ENCODE peak calls at places on chromosome 14, in nine cellular contexts. Y, T, X, O, M, C, Z, E and L are unnamed samples.

GRCh38 chr14:26132061-26132460 is 465.8 kb downstream of the NOVA1 start:
- DNase-seq in Y (peak), T (no peak), X (no peak), O (no peak), M (no peak), C (no peak), Z (no peak), E (no peak), L (no peak)

GRCh38 chr14:32623300-32624093 is 294.4 kb downstream of the AKAP6 start:
- DNase-seq in Y (peak), T (no peak), X (no peak), O (no peak), M (no peak), C (no peak), Z (peak), E (no peak), L (no peak)

GRCh38 chr14:61260939-61261776 is 20.0 kb downstream of the TMEM30B start:
- DNase-seq in Y (peak), T (peak), X (peak), O (no peak), M (no peak), C (no peak), Z (peak), E (no peak), L (no peak)

GRCh38 chr14:53285806-53286205 is 132.7 kb upstream of the DDHD1 start:
- DNase-seq in Y (peak), T (no peak), X (no peak), O (no peak), M (no peak), C (no peak), Z (no peak), E (no peak), L (no peak)

GRCh38 chr14:51607677-51608076 is 44.0 kb upstream of the FRMD6 start:
- DNase-seq in Y (no peak), T (no peak), X (no peak), O (no peak), M (no peak), C (no peak), Z (peak), E (no peak), L (no peak)

GRCh38 chr14:77214216-77214615 is 32.6 kb downstream of the TMEM63C start:
- DNase-seq in Y (no peak), T (no peak), X (no peak), O (no peak), M (no peak), C (no peak), Z (no peak), E (no peak), L (no peak)

GRCh38 chr14:23483216-23483854 is 13.8 kb downstream of the NGDN start:
- DNase-seq in Y (peak), T (no peak), X (peak), O (peak), M (no peak), C (no peak), Z (no peak), E (peak), L (peak)

GRCh38 chr14:50260511-50260910 is 29.1 kb upstream of the SOS2 start:
- DNase-seq in Y (peak), T (peak), X (peak), O (peak), M (no peak), C (no peak), Z (peak), E (no peak), L (no peak)

GRCh38 chr14:76456200-76456599 is 80.3 kb downstream of the ESRRB start:
- DNase-seq in Y (peak), T (no peak), X (peak), O (peak), M (no peak), C (no peak), Z (peak), E (peak), L (peak)

GRCh38 chr14:31842905-31843304 is 234.2 kb upstream of the ARHGAP5 start:
- DNase-seq in Y (peak), T (no peak), X (no peak), O (no peak), M (no peak), C (no peak), Z (peak), E (no peak), L (no peak)

GRCh38 chr14:54086780-54087179 is 130.2 kb upstream of the BMP4 start:
- DNase-seq in Y (no peak), T (no peak), X (no peak), O (no peak), M (no peak), C (no peak), Z (no peak), E (no peak), L (no peak)

GRCh38 chr14:105315211-105315721 is 718 bp downstream of the PACS2 start:
- DNase-seq in Y (no peak), T (peak), X (peak), O (no peak), M (no peak), C (peak), Z (peak), E (peak), L (peak)

GRCh38 chr14:91415794-91416743 is 1.6 kb downstream of the CCDC88C start:
- DNase-seq in Y (no peak), T (no peak), X (peak), O (peak), M (no peak), C (no peak), Z (no peak), E (no peak), L (no peak)

GRCh38 chr14:89187501-89187900 is 229.5 kb downstream of the FOXN3 start:
- DNase-seq in Y (no peak), T (no peak), X (no peak), O (no peak), M (no peak), C (no peak), Z (no peak), E (no peak), L (no peak)

GRCh38 chr14:89304972-89305703 is 111.9 kb downstream of the FOXN3 start:
- DNase-seq in Y (peak), T (no peak), X (no peak), O (peak), M (no peak), C (peak), Z (peak), E (no peak), L (no peak)

GRCh38 chr14:53167602-53168328 is 14.6 kb upstream of the DDHD1 start:
- DNase-seq in Y (peak), T (no peak), X (no peak), O (no peak), M (no peak), C (no peak), Z (peak), E (no peak), L (no peak)

GRCh38 chr14:29148221-29148620 is 381.6 kb downstream of the FOXG1 start:
- DNase-seq in Y (peak), T (no peak), X (no peak), O (no peak), M (no peak), C (no peak), Z (no peak), E (no peak), L (no peak)

GRCh38 chr14:59428581-59429012 is 36.6 kb downstream of the GPR135 start:
- DNase-seq in Y (peak), T (no peak), X (no peak), O (no peak), M (no peak), C (no peak), Z (peak), E (no peak), L (no peak)

GRCh38 chr14:72808564-72808963 is 85.3 kb downstream of the DPF3 start:
- DNase-seq in Y (no peak), T (no peak), X (no peak), O (no peak), M (no peak), C (no peak), Z (no peak), E (no peak), L (no peak)

GRCh38 chr14:88016768-88017167 is 11.8 kb downstream of the GPR65 start:
- DNase-seq in Y (no peak), T (no peak), X (no peak), O (no peak), M (no peak), C (no peak), Z (peak), E (no peak), L (no peak)

DNA sequence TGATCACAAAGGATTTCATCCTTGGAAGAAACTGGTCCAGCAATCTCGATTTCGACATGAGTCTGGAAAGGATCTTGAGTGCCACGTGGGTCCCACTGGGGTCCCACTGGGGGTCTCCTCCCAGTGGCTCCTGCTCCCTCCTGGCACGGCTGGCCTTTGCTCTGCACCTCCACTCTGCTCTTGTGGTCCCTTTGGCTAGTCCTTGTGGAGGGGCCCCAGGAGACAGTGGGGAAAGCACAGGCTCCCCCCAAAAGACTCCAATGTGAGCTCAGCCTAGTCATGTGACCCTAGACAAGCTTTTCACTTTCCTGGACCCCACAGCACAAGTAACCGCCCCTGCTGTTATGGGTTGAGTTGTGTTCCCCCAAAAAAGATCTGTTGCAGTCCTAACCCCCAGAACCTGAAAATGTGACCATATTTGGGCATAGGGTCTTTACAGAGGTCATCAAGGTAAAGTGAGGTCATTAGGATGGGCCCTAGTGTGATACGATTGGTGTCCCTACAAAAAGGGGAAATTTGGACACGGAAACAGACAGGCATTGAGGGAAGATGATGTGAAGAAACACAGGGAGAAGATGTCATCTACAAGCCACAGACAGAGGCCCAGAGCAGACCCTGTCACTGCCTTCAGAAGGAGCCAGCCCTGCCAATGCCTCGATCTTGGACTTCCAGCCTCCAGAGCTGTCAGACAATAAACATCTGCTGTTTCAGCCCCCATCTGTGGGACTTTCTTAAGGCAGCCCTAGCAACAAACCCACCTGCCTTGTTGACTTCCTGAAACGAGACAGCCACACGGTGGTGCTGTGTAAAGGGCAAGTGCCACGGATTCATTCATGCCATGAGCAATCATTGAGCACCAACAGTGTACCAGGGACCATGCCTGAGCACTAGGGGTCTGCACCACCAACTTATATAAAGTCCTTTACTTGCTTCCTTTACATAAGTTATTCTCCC is 23.8 kb upstream of the PPP2R5C start:
- DNase-seq in Y (no peak), T (peak), X (no peak), O (no peak), M (no peak), C (no peak), Z (no peak), E (no peak), L (no peak)
- TF ChIP-seq CTCF in Y (peak), T (peak), X (peak), O (peak), M (no peak), C (no peak), Z (no peak), E (no peak), L (no peak)

GRCh38 chr14:100142073-100143040 is 17.1 kb downstream of the DEGS2 start:
- DNase-seq in Y (peak), T (peak), X (no peak), O (no peak), M (no peak), C (peak), Z (no peak), E (no peak), L (peak)
- TF ChIP-seq CTCF in Y (no peak), T (no peak), X (no peak), O (no peak), M (no peak), C (no peak), Z (no peak), E (no peak), L (no peak)

GRCh38 chr14:63493246-63493645 is 49.9 kb downstream of the PPP2R5E start:
- DNase-seq in Y (peak), T (no peak), X (peak), O (no peak), M (no peak), C (no peak), Z (peak), E (peak), L (no peak)
- TF ChIP-seq CTCF in Y (no peak), T (no peak), X (peak), O (peak), M (no peak), C (no peak), Z (peak), E (no peak), L (no peak)

GRCh38 chr14:56289155-56289554 is 170.9 kb downstream of the PELI2 start:
- DNase-seq in Y (no peak), T (no peak), X (no peak), O (no peak), M (no peak), C (no peak), Z (no peak), E (no peak), L (no peak)
- TF ChIP-seq CTCF in Y (no peak), T (no peak), X (no peak), O (no peak), M (no peak), C (no peak), Z (no peak), E (no peak), L (no peak)

GRCh38 chr14:67851785-67852410 is 32.3 kb downstream of the RAD51B start:
- DNase-seq in Y (no peak), T (no peak), X (no peak), O (no peak), M (no peak), C (no peak), Z (no peak), E (no peak), L (no peak)

GRCh38 chr14:67853748-67854147 is 34.2 kb downstream of the RAD51B start:
- DNase-seq in Y (no peak), T (no peak), X (no peak), O (no peak), M (no peak), C (no peak), Z (no peak), E (no peak), L (no peak)

GRCh38 chr14:67853207-67853606 is 33.6 kb downstream of the RAD51B start:
- DNase-seq in Y (no peak), T (no peak), X (no peak), O (no peak), M (no peak), C (no peak), Z (peak), E (no peak), L (no peak)

GRCh38 chr14:67846029-67846610 is 26.5 kb downstream of the RAD51B start:
- DNase-seq in Y (no peak), T (no peak), X (no peak), O (no peak), M (no peak), C (no peak), Z (no peak), E (no peak), L (no peak)

GRCh38 chr14:67850066-67850830 is 30.7 kb downstream of the RAD51B start:
- DNase-seq in Y (no peak), T (no peak), X (no peak), O (no peak), M (no peak), C (no peak), Z (no peak), E (no peak), L (no peak)
- TF ChIP-seq CTCF in Y (no peak), T (no peak), X (no peak), O (no peak), M (no peak), C (no peak), Z (no peak), E (no peak), L (no peak)